ENCODE peak calls at places on chromosomes 2 and 18, in ten cellular contexts. O, L, I, U, H, Z, G, F, E and R are unnamed samples.

GRCh38 chr2:146634256-146635068 is 1210.4 kb upstream of the ACVR2A start:
- DNase-seq in O (peak), L (no peak), I (peak), U (no peak), H (peak), Z (peak), G (peak), F (no peak), E (no peak), R (no peak)

GRCh38 chr2:1731963-1732768 is 12.1 kb downstream of the PXDN start:
- DNase-seq in O (no peak), L (no peak), I (no peak), U (no peak), H (peak), Z (peak), G (peak), F (no peak), E (no peak), R (no peak)

GRCh38 chr2:159119652-159120257 is 151.3 kb downstream of the TANC1 start:
- DNase-seq in O (no peak), L (no peak), I (no peak), U (no peak), H (peak), Z (no peak), G (no peak), F (no peak), E (no peak), R (no peak)

GRCh38 chr2:43566461-43566729 is 29.4 kb downstream of the THADA start:
- DNase-seq in O (no peak), L (no peak), I (no peak), U (no peak), H (no peak), Z (no peak), G (no peak), F (no peak), E (no peak), R (peak)

GRCh38 chr18:7871560-7872456 is 304.7 kb downstream of the PTPRM start:
- DNase-seq in O (no peak), L (no peak), I (no peak), U (no peak), H (no peak), Z (peak), G (no peak), F (no peak), E (no peak), R (no peak)

GRCh38 chr2:166882851-166883250 is 5.4 kb upstream of the XIRP2 start:
- DNase-seq in O (no peak), L (no peak), I (no peak), U (no peak), H (no peak), Z (no peak), G (no peak), F (no peak), E (no peak), R (no peak)

GRCh38 chr2:134155134-134155533 is 98.7 kb upstream of the MGAT5 start:
- DNase-seq in O (no peak), L (no peak), I (no peak), U (no peak), H (no peak), Z (no peak), G (no peak), F (no peak), E (no peak), R (no peak)

GRCh38 chr2:115908731-115909130 is 1466.3 kb downstream of the DPP10 start:
- DNase-seq in O (no peak), L (no peak), I (no peak), U (no peak), H (no peak), Z (no peak), G (no peak), F (no peak), E (no peak), R (no peak)

GRCh38 chr2:188965554-188965953 is 8.6 kb upstream of the COL3A1 start:
- DNase-seq in O (no peak), L (no peak), I (no peak), U (no peak), H (no peak), Z (peak), G (no peak), F (no peak), E (no peak), R (no peak)

GRCh38 chr2:14614011-14614410 is 18.5 kb upstream of the LRATD1 start:
- DNase-seq in O (no peak), L (no peak), I (peak), U (no peak), H (no peak), Z (no peak), G (peak), F (no peak), E (no peak), R (no peak)

GRCh38 chr2:138035597-138036217 is 71.4 kb downstream of the HNMT start:
- DNase-seq in O (no peak), L (no peak), I (no peak), U (no peak), H (no peak), Z (peak), G (no peak), F (no peak), E (no peak), R (no peak)

GRCh38 chr18:36179562-36180334 is 7.5 kb upstream of the MOCOS start:
- DNase-seq in O (no peak), L (no peak), I (peak), U (no peak), H (peak), Z (peak), G (no peak), F (no peak), E (no peak), R (no peak)

GRCh38 chr2:24828641-24829040 is 35.4 kb downstream of the CENPO start:
- DNase-seq in O (no peak), L (no peak), I (no peak), U (no peak), H (no peak), Z (no peak), G (no peak), F (no peak), E (no peak), R (no peak)

GRCh38 chr2:175135177-175135576 is 32.8 kb downstream of the ATF2 start:
- DNase-seq in O (no peak), L (no peak), I (no peak), U (no peak), H (no peak), Z (no peak), G (peak), F (no peak), E (no peak), R (no peak)

GRCh38 chr18:8791171-8791651 is 85.9 kb downstream of the MTCL1 start:
- DNase-seq in O (no peak), L (no peak), I (no peak), U (no peak), H (peak), Z (no peak), G (peak), F (no peak), E (no peak), R (no peak)

GRCh38 chr18:55419132-55419938 is 168.7 kb downstream of the TCF4 start:
- DNase-seq in O (no peak), L (no peak), I (no peak), U (no peak), H (no peak), Z (no peak), G (no peak), F (no peak), E (no peak), R (no peak)